ENCODE peak calls at places on chromosomes 5 and 9, in nine cellular contexts. J, X, L, H, U, S, F, Q and T are unnamed samples.

GRCh38 chr9:115115924-115116323 is 2.0 kb downstream of the TNC start:
- DNase-seq in H (peak), U (no peak), J (no peak), Q (no peak), X (no peak), F (no peak), L (no peak), S (no peak), T (no peak)

GRCh38 chr5:140602165-140602564 is 30.8 kb downstream of the CD14 start:
- DNase-seq in J (no peak), S (no peak), U (no peak), H (no peak), L (no peak), Q (no peak), X (no peak), F (no peak), T (no peak)

GRCh38 chr5:41122459-41122858 is 51.3 kb upstream of the MROH2B start:
- DNase-seq in X (no peak), S (no peak), J (no peak), H (no peak), L (no peak), U (peak), Q (no peak), F (no peak), T (peak)

GRCh38 chr5:161302557-161302956 is 244.0 kb downstream of the GABRB2 start:
- DNase-seq in F (no peak), J (no peak), Q (no peak), L (no peak), S (no peak), U (no peak), H (no peak), X (no peak), T (no peak)

GRCh38 chr9:87601175-87601574 is 103.5 kb downstream of the DAPK1 start:
- DNase-seq in U (no peak), H (no peak), Q (peak), J (no peak), X (no peak), F (no peak), L (peak), S (peak), T (no peak)

GRCh38 chr5:537098-537497 is 12.8 kb upstream of the SLC9A3 start:
- DNase-seq in L (no peak), U (no peak), Q (no peak), H (no peak), S (no peak), F (no peak), X (no peak), J (no peak), T (no peak)

GRCh38 chr5:74765201-74765600 is 1.7 kb downstream of the GFM2 start:
- DNase-seq in H (peak), Q (no peak), L (no peak), J (no peak), F (peak), X (no peak), U (no peak), S (no peak), T (no peak)

GRCh38 chr5:110751902-110752762 is 13.3 kb downstream of the SLC25A46 start:
- DNase-seq in J (no peak), H (no peak), U (peak), Q (no peak), X (peak), F (no peak), L (no peak), S (no peak), T (peak)

GRCh38 chr9:19925674-19926503 is 137.1 kb upstream of the SLC24A2 start:
- DNase-seq in Q (peak), U (peak), S (peak), H (peak), F (peak), L (peak), X (peak), J (peak), T (peak)

GRCh38 chr5:122498163-122498562 is 186.1 kb downstream of the SNCAIP start:
- DNase-seq in L (no peak), S (no peak), U (no peak), H (no peak), Q (peak), F (peak), X (no peak), J (no peak), T (no peak)

GRCh38 chr9:125787715-125788114 is 40.5 kb downstream of the PBX3 start:
- DNase-seq in Q (no peak), J (no peak), F (no peak), X (no peak), H (no peak), S (no peak), U (no peak), L (no peak), T (no peak)

GRCh38 chr9:4887556-4887955 is 94.8 kb downstream of the RCL1 start:
- DNase-seq in H (peak), Q (no peak), U (no peak), X (no peak), F (peak), S (no peak), L (no peak), J (no peak), T (no peak)

GRCh38 chr5:3789519-3790193 is 194.0 kb downstream of the IRX1 start:
- DNase-seq in S (no peak), U (no peak), X (no peak), J (no peak), H (no peak), F (no peak), Q (no peak), L (no peak), T (no peak)

GRCh38 chr9:98879094-98879957 is 64.4 kb upstream of the COL15A1 start:
- DNase-seq in L (no peak), J (no peak), H (no peak), Q (no peak), X (no peak), S (no peak), U (no peak), F (no peak), T (no peak)

GRCh38 chr9:120151806-120152205 is 428.2 kb downstream of the CDK5RAP2 start:
- DNase-seq in H (no peak), J (no peak), X (no peak), U (no peak), L (no peak), F (no peak), S (no peak), Q (no peak), T (no peak)

GRCh38 chr5:171673328-171673727 is 112.3 kb upstream of the SMIM23 start:
- DNase-seq in F (no peak), L (no peak), U (no peak), X (no peak), H (no peak), J (no peak), Q (peak), S (no peak), T (no peak)

GRCh38 chr5:19531374-19531952 is 456.5 kb downstream of the CDH18 start:
- DNase-seq in J (no peak), U (no peak), Q (no peak), H (peak), F (no peak), S (no peak), X (no peak), L (no peak), T (no peak)

GRCh38 chr5:109929371-109929770 is 239.6 kb downstream of the MAN2A1 start:
- DNase-seq in H (no peak), J (no peak), Q (no peak), L (no peak), F (no peak), X (no peak), U (no peak), S (no peak), T (no peak)

GRCh38 chr5:96031811-96032261 is 70.2 kb upstream of the ELL2 start:
- DNase-seq in J (no peak), S (no peak), L (no peak), X (no peak), H (peak), Q (no peak), F (peak), U (no peak), T (no peak)

GRCh38 chr5:1772634-1773033 is 27.0 kb downstream of the MRPL36 start:
- DNase-seq in L (no peak), S (no peak), H (peak), Q (peak), X (peak), U (peak), J (no peak), F (peak), T (no peak)

GRCh38 chr5:24630925-24631324 is 13.9 kb downstream of the CDH10 start:
- DNase-seq in Q (no peak), H (no peak), S (no peak), U (no peak), F (no peak), J (no peak), L (no peak), X (no peak), T (no peak)

GRCh38 chr9:92439921-92440750 is 15.9 kb upstream of the OMD start:
- DNase-seq in F (peak), H (peak), S (no peak), Q (no peak), L (no peak), X (no peak), J (no peak), U (no peak), T (no peak)

GRCh38 chr9:72478993-72479392 is 42.4 kb upstream of the TMC1 start:
- DNase-seq in Q (no peak), S (no peak), X (no peak), J (no peak), F (peak), U (no peak), H (no peak), L (no peak), T (no peak)

GRCh38 chr5:139747583-139748504 is 47.8 kb upstream of the PSD2 start:
- DNase-seq in F (peak), U (peak), S (peak), X (peak), H (no peak), Q (no peak), J (peak), L (peak), T (peak)

GRCh38 chr9:76451234-76451633 is 7.7 kb upstream of the GCNT1 start:
- DNase-seq in X (no peak), S (no peak), U (no peak), L (no peak), F (peak), H (peak), J (no peak), Q (no peak), T (no peak)

GRCh38 chr5:38961691-38962090 is 112.5 kb downstream of the RICTOR start:
- DNase-seq in Q (no peak), H (no peak), F (no peak), X (no peak), J (no peak), L (no peak), S (no peak), U (no peak), T (no peak)

DNA sequence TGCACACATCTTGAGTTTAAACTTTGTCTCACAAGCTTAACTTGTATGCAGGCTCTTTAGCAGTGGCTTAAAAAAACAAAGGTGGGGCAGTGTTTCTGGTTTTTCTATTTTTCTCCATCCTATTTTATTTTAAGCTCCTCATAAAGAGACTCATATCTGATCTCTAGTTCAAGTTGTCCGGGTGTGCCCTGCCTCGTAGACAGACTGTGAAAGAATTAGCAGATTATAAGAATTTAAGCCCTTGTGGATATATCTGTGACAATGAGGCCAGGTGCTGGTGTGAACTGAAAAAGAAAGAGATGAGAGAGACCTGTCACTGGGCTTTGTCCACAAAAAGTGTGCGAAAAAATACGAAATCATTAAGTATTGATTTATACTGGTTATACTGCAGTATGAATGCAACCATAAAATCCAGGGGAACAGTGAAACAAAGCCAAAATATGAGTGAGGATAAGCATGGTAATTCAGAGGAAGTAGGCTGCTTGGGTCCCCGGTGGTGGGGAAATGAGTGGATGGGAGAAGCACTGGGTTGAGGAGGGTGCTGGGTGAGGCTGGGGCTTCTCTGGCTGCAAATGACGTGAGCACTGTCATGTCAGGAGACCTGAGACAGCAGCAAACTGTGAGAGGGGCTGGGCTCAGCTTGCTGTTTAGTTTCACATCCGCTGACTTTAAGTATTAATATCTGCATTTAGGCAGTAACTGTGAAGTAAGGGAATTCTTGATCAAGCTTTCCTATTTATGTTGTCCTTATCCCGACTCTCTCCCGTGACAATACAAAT is 179.7 kb upstream of the ANKRD55 start:
- DNase-seq in H (no peak), U (peak), S (peak), J (no peak), F (no peak), X (no peak), L (no peak), Q (no peak), T (peak)
- TF ChIP-seq CTCF in H (no peak), U (no peak), S (no peak), J (no peak), F (no peak), X (no peak), L (no peak), Q (no peak), T (no peak)

GRCh38 chr5:159091051-159091450 is 8.7 kb downstream of the EBF1 start:
- DNase-seq in F (no peak), U (no peak), L (no peak), J (no peak), S (no peak), H (no peak), X (no peak), Q (peak), T (no peak)

GRCh38 chr5:159094745-159095144 is 5.0 kb downstream of the EBF1 start:
- DNase-seq in U (peak), L (peak), H (no peak), S (peak), X (peak), Q (peak), F (peak), J (peak), T (peak)

GRCh38 chr5:159089675-159090074 is 10.0 kb downstream of the EBF1 start:
- DNase-seq in L (no peak), H (no peak), X (no peak), Q (no peak), S (no peak), U (no peak), J (no peak), F (no peak), T (no peak)

GRCh38 chr5:159092288-159092687 is 7.4 kb downstream of the EBF1 start:
- DNase-seq in X (no peak), S (no peak), U (no peak), J (no peak), F (no peak), H (no peak), Q (no peak), L (no peak), T (no peak)

DNA sequence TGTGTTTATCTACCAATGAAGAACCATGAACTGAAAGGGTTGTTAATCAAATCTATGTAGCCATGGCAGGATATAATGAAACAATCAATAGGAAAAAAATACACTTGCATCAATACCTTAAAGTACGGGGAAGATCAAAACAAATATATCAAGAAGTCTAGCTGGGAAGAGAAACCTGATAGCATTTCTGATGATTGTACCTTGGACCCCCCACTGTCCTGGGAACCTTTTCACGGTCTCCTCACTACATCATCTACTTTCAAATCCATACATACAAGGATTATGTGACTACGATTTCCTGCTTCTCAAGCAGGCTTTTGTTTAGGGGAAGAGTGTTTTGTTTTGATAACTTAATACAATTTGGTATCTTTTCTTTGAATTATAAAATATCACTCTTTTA is 8.1 kb downstream of the EBF1 start:
- DNase-seq in X (no peak), Q (no peak), H (no peak), S (no peak), J (no peak), F (no peak), U (no peak), L (no peak), T (no peak)
- H3K4me3 ChIP-seq in X (no peak), Q (no peak), H (no peak), S (no peak), J (no peak), F (no peak), U (no peak), L (no peak), T (no peak)

GRCh38 chr5:142780871-142781270 is 10.7 kb downstream of the ARHGAP26 start:
- DNase-seq in F (no peak), Q (no peak), U (no peak), H (no peak), X (no peak), S (no peak), J (no peak), L (no peak), T (no peak)
- TF ChIP-seq CTCF in F (no peak), Q (peak), U (no peak), H (no peak), X (no peak), S (no peak), J (no peak), L (no peak), T (no peak)

DNA sequence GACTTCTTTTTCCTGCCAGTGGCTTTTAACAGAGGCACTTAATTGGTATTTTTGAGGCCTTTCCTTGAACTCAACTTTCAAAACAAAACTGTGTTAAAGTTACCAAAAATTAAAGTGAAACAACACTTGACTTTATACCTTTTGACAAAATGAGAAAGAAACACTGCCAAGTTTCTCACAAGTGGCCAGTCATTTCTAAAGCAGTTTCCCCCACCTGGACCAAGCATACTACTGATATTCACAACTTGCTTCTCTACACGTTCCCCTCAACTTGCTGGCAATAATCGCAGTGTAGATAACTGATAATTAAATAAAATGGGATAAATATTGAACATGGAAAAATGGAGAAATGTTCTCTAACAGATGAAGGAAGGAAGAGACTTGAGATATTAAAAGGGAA is 135.7 kb downstream of the TLR4 start:
- DNase-seq in J (no peak), X (no peak), Q (no peak), S (no peak), U (peak), H (no peak), F (no peak), L (no peak), T (peak)
- H3K4me3 ChIP-seq in J (no peak), X (no peak), Q (no peak), S (no peak), U (no peak), H (no peak), F (no peak), L (no peak), T (no peak)

DNA sequence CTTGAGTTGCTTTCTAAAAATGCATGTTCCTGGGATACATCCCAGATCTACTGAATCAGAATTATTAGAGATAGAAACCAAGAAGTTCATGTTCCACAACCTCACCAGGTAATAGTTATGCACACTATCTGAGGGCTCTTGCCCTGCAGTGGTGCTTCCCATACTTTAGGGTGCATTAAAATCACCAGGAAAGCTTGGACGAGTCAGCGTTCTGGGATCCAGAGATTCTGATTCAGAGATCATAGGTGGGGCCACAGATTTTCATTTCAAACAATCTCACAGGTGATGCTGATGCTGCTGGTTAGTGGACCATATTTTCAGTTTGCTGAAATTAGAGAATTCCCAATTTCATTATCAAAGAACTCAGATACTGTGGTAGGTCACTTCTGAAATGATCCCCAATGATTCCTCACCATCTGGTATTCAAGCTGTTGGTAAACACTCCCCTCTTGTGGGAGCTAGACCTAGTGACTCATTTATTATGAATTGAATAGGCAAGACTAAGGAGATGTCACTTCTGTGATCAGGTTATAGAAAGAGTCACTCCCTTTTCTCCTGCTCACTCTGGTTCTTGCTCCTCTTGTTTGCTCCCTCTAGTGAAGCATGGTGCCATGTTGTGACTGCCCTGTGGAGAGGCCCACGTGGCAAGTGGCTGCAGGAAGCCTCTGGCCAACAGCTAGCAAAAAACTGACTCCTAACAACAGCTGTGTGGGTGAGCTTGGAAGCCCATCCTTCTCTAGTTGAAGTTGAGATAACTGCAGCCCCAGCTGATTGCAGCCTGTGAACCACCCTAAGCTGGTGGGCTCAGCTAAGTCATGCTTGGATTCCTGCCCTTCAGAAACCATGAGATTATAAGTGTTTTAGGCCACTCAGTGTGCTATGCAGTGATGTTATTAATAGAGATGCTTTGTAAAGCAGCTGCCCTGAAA is 59.8 kb downstream of the SH3TC2 start:
- DNase-seq in U (no peak), J (no peak), Q (no peak), L (no peak), H (peak), F (no peak), X (no peak), S (no peak), T (no peak)
- TF ChIP-seq CTCF in U (no peak), J (no peak), Q (peak), L (no peak), H (peak), F (no peak), X (no peak), S (no peak), T (no peak)

DNA sequence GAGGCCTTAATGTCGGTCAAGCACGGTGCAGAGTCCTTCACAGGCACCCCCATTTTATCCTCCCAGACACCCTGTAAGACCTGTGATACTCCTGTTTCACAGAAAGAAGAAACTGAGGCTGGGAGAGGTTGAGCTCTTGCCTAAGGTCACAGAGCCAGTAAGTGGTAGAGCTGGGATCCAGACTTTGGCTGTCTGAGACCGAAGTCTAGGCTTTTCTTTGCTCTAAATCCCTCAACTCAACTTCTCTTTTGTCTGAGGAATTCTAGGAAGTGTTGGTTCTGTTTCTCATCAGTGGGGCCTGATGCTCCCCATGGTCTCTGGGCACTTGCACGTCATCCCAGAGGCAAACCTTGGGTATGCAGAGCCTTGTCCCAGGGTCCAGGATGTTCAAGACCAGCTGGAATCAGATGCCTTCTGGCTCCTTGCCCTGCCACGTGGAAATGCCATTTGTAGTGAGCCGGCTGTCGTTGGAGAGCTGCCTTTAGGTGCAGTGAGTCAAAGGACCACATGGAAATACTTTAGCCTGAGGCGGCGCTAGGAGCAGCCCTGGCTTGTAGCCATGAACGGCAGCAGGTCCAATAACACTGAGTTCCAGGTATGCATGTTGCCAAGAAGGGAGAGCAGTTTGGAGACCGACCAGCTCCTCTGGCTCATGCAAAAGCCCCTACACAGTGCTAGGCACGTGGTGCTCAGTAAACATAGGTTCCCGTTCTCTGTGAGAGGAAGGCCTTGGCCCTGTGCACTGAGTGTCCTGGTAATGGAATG is 9.2 kb downstream of the DCANP1 start:
- DNase-seq in X (no peak), Q (peak), U (no peak), S (peak), J (peak), L (peak), H (peak), F (peak), T (no peak)
- H3K4me3 ChIP-seq in X (no peak), Q (no peak), U (no peak), S (no peak), J (no peak), L (no peak), H (no peak), F (no peak), T (no peak)